ENCODE peak calls at places on chromosomes 7 and 10, in ten cellular contexts. I is effector memory CD4-positive, alpha-beta T cell; E is heart right ventricle; M is mucosa of descending colon; Y is CD4-positive, CD25-positive, alpha-beta regulatory T cell; N is left ventricle myocardium inferior; V is CD8-positive, alpha-beta memory T cell; R is mammary epithelial cell; S is hepatocyte; O is adrenal gland. H is an unnamed sample. For H3K36me3 and H3K4me1, the result is how much of the 10 kb centered on the place peaks cover.

GRCh38 chr7:151847681-151848081 is 29.2 kb downstream of the PRKAG2 start:
- DNase-seq in M (peak), V (no peak), E (no peak), O (no peak), R (no peak), I (no peak), Y (no peak), N (peak), S (no peak), H (no peak)

GRCh38 chr7:12281026-12281425 is 69.9 kb downstream of the TMEM106B start:
- DNase-seq in S (no peak), Y (no peak), M (no peak), E (no peak), R (peak), O (no peak), I (no peak), N (no peak), V (no peak), H (no peak)

GRCh38 chr10:44628921-44629320 is 244.0 kb upstream of the CXCL12 start:
- DNase-seq in O (no peak), E (no peak), S (peak), V (no peak), R (peak), Y (no peak), I (no peak), M (no peak), N (no peak), H (no peak)

GRCh38 chr10:30431435-30431911 is 2.5 kb upstream of the MAP3K8 start:
- DNase-seq in E (peak), V (no peak), N (peak), S (no peak), R (peak), O (no peak), M (peak), Y (peak), I (no peak), H (no peak)

GRCh38 chr7:17013204-17013603 is 131.4 kb upstream of the AGR3 start:
- DNase-seq in M (no peak), E (no peak), I (no peak), Y (no peak), V (no peak), N (no peak), O (no peak), R (no peak), S (no peak), H (no peak)

GRCh38 chr10:21803374-21803773 is 200.2 kb downstream of the DNAJC1 start:
- DNase-seq in E (no peak), R (no peak), M (no peak), O (no peak), Y (no peak), N (no peak), I (no peak), V (no peak), S (no peak), H (no peak)

GRCh38 chr10:34272316-34272715 is 542.8 kb downstream of the PARD3 start:
- DNase-seq in Y (no peak), I (no peak), R (no peak), O (no peak), E (no peak), M (no peak), S (no peak), N (no peak), V (no peak), H (no peak)

GRCh38 chr10:103197177-103197576 is 4.1 kb upstream of the NT5C2 start:
- DNase-seq in R (peak), S (peak), M (no peak), V (no peak), I (no peak), E (peak), O (peak), N (peak), Y (peak), H (no peak)

GRCh38 chr7:82428186-82428961 is 15.2 kb downstream of the CACNA2D1 start:
- DNase-seq in E (no peak), O (no peak), N (no peak), I (no peak), R (peak), Y (no peak), V (no peak), M (no peak), S (no peak), H (no peak)

GRCh38 chr10:5343561-5343960 is 21.2 kb upstream of the UCN3 start:
- DNase-seq in O (no peak), Y (peak), I (no peak), N (no peak), M (no peak), S (no peak), V (no peak), E (no peak), R (no peak), H (no peak)

GRCh38 chr7:129461809-129462208 is 27.6 kb downstream of the STRIP2 start:
- DNase-seq in Y (no peak), I (no peak), S (no peak), E (no peak), N (no peak), O (no peak), R (no peak), V (no peak), M (no peak), H (no peak)
- H3K36me3 ChIP-seq in Y (under half), I (under half), S (under half), E (under half), N (under half), O (under half), R (under half), V (under half), M (under half), H (under half)

GRCh38 chr10:79184649-79185048 is 115.9 kb downstream of the ZMIZ1 start:
- DNase-seq in R (no peak), I (no peak), Y (no peak), V (no peak), N (no peak), S (no peak), E (no peak), M (no peak), O (no peak), H (no peak)
- H3K4me1 ChIP-seq in R (half or more), I (under half), Y (under half), V (under half), N (half or more), S (half or more), E (half or more), M (half or more), O (half or more), H (under half)

GRCh38 chr7:116505823-116506222 is 6.3 kb downstream of the CAV2 start:
- DNase-seq in N (no peak), O (no peak), E (no peak), I (no peak), S (no peak), M (no peak), R (no peak), Y (no peak), V (no peak), H (no peak)
- H3K36me3 ChIP-seq in N (under half), O (under half), E (under half), I (under half), S (under half), M (under half), R (under half), Y (under half), V (under half), H (under half)

DNA sequence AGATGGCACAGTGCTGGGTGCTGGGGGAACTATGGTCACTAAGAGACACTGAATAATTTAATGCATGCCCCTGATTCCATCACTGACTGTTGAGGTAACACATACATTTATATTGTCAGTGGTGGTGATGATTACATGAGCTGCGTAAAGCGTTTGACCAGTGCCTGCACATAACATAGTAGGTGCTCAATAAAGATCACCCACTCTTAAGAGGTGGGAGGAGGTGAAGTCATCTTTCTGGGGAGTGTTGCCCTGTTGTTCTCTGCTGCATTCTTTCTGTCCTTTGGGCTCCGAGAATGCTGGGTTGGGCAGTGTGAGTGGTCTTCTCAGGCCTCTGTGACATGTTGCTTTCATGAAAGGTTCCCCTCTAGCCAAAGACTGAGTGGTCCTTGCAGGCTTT is 68.0 kb downstream of the TCF7L2 start:
- DNase-seq in M (no peak), N (no peak), O (no peak), Y (no peak), S (no peak), R (no peak), V (no peak), I (no peak), E (no peak), H (no peak)
- H3K4me1 ChIP-seq in M (under half), N (half or more), O (under half), Y (under half), S (under half), R (under half), V (under half), I (under half), E (half or more), H (under half)

DNA sequence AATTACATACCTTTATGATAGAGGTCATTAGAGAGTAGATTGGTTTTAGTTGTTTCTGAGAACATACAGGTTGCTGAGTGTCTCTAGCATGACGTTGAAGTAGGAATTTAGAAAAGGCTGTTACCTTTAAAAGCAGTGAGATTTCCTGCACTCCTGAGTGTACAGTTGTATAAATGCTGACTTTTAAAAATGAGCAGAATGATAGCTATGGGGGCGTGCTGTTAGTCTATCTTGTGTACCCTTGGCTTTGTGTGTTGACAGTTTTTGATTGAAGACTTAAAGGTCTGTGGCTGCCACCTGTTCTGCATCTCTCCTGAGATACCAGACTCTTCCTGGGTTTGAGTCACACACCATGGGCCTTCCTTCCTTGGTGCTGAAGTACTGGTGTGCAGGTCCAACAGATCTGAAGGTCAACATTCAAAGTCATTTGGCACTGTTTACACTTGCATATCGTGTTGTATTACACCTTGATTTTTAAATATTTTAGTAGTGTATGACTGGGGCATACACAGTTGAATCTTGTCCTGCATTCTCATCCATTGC is 23.8 kb downstream of the DNAJB6 start:
- DNase-seq in S (no peak), M (no peak), O (no peak), N (no peak), R (no peak), V (no peak), I (no peak), E (no peak), Y (no peak), H (no peak)
- H3K36me3 ChIP-seq in S (under half), M (under half), O (half or more), N (half or more), R (under half), V (half or more), I (half or more), E (under half), Y (half or more), H (half or more)

GRCh38 chr10:132111121-132111731 is 45.5 kb downstream of the JAKMIP3 start:
- DNase-seq in E (no peak), O (peak), V (no peak), R (no peak), M (no peak), I (no peak), Y (no peak), S (no peak), N (peak), H (peak)
- H3K4me1 ChIP-seq in E (under half), O (under half), V (under half), R (under half), M (under half), I (under half), Y (under half), S (under half), N (under half), H (under half)

GRCh38 chr7:18626086-18626485 is 130.5 kb downstream of the HDAC9 start:
- DNase-seq in M (no peak), I (no peak), V (no peak), O (no peak), Y (no peak), S (no peak), R (no peak), N (no peak), E (no peak), H (no peak)
- H3K36me3 ChIP-seq in M (under half), I (under half), V (under half), O (under half), Y (under half), S (under half), R (under half), N (under half), E (under half), H (under half)

GRCh38 chr10:112984756-112985155 is 34.7 kb downstream of the TCF7L2 start:
- DNase-seq in S (no peak), O (no peak), R (no peak), V (no peak), M (no peak), Y (no peak), E (no peak), N (no peak), I (no peak), H (no peak)
- H3K4me1 ChIP-seq in S (under half), O (under half), R (under half), V (under half), M (under half), Y (under half), E (half or more), N (half or more), I (under half), H (under half)